ENCODE peak calls at places on chromosomes 3 and 15, in four cellular contexts. I, T, R and E are unnamed samples.

GRCh38 chr3:117404756-117405155 is 695.2 kb downstream of the TUSC7 start:
- DNase-seq in I (no peak), T (no peak), R (no peak), E (no peak)

GRCh38 chr3:147930417-147930816 is 521.3 kb downstream of the ZIC1 start:
- DNase-seq in I (no peak), T (no peak), R (no peak), E (no peak)

GRCh38 chr3:144821583-144821982 is 850.0 kb downstream of the DIPK2A start:
- DNase-seq in I (no peak), T (no peak), R (no peak), E (no peak)

GRCh38 chr3:76132154-76132470 is 346.8 kb upstream of the ZNF717 start:
- DNase-seq in I (no peak), T (no peak), R (no peak), E (no peak)

GRCh38 chr3:933311-933710 is 159.5 kb upstream of the CNTN6 start:
- DNase-seq in I (no peak), T (no peak), R (no peak), E (no peak)

GRCh38 chr15:51751687-51752683 is 588 bp downstream of the TMOD2 start:
- DNase-seq in I (no peak), T (no peak), R (peak), E (no peak)

GRCh38 chr15:72968531-72968922 is 83.7 kb upstream of the NEO1 start:
- DNase-seq in I (no peak), T (no peak), R (no peak), E (no peak)

GRCh38 chr3:178419078-178419477 is 117.2 kb upstream of the KCNMB2 start:
- DNase-seq in I (no peak), T (no peak), R (no peak), E (no peak)

GRCh38 chr3:61927332-61927731 is 366.0 kb downstream of the PTPRG start:
- DNase-seq in I (no peak), T (no peak), R (no peak), E (no peak)

GRCh38 chr3:46242120-46242519 is at the start of gene CCR3:
- DNase-seq in I (no peak), T (no peak), R (no peak), E (no peak)

GRCh38 chr15:73362900-73363299 is 5.9 kb downstream of the HCN4 start:
- DNase-seq in I (no peak), T (no peak), R (no peak), E (no peak)

GRCh38 chr3:39927479-39927878 is 118.1 kb downstream of the MYRIP start:
- DNase-seq in I (no peak), T (no peak), R (no peak), E (no peak)

GRCh38 chr3:2098398-2099027 is at the start of gene CNTN4:
- DNase-seq in I (no peak), T (no peak), R (no peak), E (peak)

GRCh38 chr3:194967126-194968117 is 281.7 kb downstream of the FAM43A start:
- DNase-seq in I (no peak), T (no peak), R (no peak), E (peak)

GRCh38 chr3:139677341-139678155 is at the start of gene NMNAT3:
- DNase-seq in I (peak), T (no peak), R (peak), E (peak)

GRCh38 chr3:55364426-55364825 is 122.7 kb downstream of the WNT5A start:
- DNase-seq in I (no peak), T (no peak), R (no peak), E (no peak)

GRCh38 chr15:61250613-61251012 is 21.5 kb upstream of the RORA start:
- DNase-seq in I (no peak), T (no peak), R (no peak), E (no peak)

GRCh38 chr3:186095584-186096061 is 13.3 kb downstream of the ETV5 start:
- DNase-seq in I (no peak), T (no peak), R (no peak), E (no peak)

GRCh38 chr3:11154953-11155325 is 646 bp downstream of the HRH1 start:
- DNase-seq in I (no peak), T (no peak), R (no peak), E (peak)

GRCh38 chr15:34437687-34438086 is at the start of gene GOLGA8A:
- DNase-seq in I (peak), T (peak), R (peak), E (peak)

GRCh38 chr15:62486041-62486440 is 321.0 kb upstream of the C2CD4B start:
- DNase-seq in I (no peak), T (no peak), R (no peak), E (no peak)

GRCh38 chr3:141280086-141280485 is 48.5 kb downstream of the PXYLP1 start:
- DNase-seq in I (no peak), T (no peak), R (no peak), E (no peak)

GRCh38 chr3:126304704-126305103 is 52.5 kb downstream of the KLF15 start:
- DNase-seq in I (no peak), T (no peak), R (no peak), E (no peak)

GRCh38 chr15:40310001-40310959 is 2.5 kb upstream of the PLCB2 start:
- DNase-seq in I (peak), T (peak), R (peak), E (peak)

GRCh38 chr15:83115410-83115809 is 8.0 kb downstream of the TM6SF1 start:
- DNase-seq in I (no peak), T (no peak), R (no peak), E (no peak)

GRCh38 chr3:186608624-186609215 is 4.1 kb upstream of the AHSG start:
- DNase-seq in I (no peak), T (no peak), R (no peak), E (no peak)

GRCh38 chr3:155339052-155339451 is 45.6 kb upstream of the STRIT1 start:
- DNase-seq in I (no peak), T (no peak), R (no peak), E (no peak)

GRCh38 chr3:54283470-54283869 is 161.1 kb downstream of the CACNA2D3 start:
- DNase-seq in I (no peak), T (no peak), R (no peak), E (no peak)

GRCh38 chr3:54600441-54601204 is 327.2 kb downstream of the LRTM1 start:
- DNase-seq in I (no peak), T (no peak), R (no peak), E (no peak)

GRCh38 chr15:52247032-52247431 is 48.6 kb downstream of the MYO5C start:
- DNase-seq in I (no peak), T (no peak), R (no peak), E (no peak)

GRCh38 chr3:30302027-30302426 is 304.4 kb upstream of the TGFBR2 start:
- DNase-seq in I (no peak), T (no peak), R (no peak), E (no peak)

GRCh38 chr3:25689226-25689625 is 24.5 kb upstream of the TOP2B start:
- DNase-seq in I (no peak), T (no peak), R (no peak), E (no peak)

GRCh38 chr3:100710355-100711198 is 1.3 kb downstream of the TFG start:
- DNase-seq in I (peak), T (peak), R (peak), E (peak)

GRCh38 chr3:126293370-126294082 is 63.7 kb downstream of the KLF15 start:
- DNase-seq in I (no peak), T (no peak), R (no peak), E (no peak)

GRCh38 chr3:106004137-106004600 is 135.4 kb upstream of the CBLB start:
- DNase-seq in I (no peak), T (no peak), R (peak), E (no peak)

GRCh38 chr15:89647191-89647851 is 7.9 kb downstream of the KIF7 start:
- DNase-seq in I (peak), T (no peak), R (peak), E (peak)

GRCh38 chr3:16514799-16515353 is 1.4 kb upstream of the RFTN1 start:
- DNase-seq in I (no peak), T (no peak), R (no peak), E (no peak)

DNA sequence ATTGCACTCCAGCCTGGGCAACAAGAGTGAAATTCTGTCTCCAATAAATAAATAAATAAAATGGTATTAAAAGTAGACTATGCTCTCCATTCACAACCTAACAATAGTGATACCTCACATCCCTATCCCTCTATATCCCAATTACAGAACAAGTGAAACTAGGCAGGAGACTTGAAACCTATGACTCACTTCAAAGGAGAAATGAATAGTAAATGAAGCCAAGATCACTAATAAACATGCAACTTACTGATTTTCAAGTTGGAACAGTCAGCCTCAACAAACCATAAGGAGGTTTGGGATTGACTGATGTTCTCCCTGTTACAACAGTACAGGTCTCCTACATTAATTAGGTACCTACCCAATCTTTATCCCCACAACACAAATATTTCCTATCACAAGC is 103.4 kb downstream of the GSK3B start:
- DNase-seq in I (no peak), T (no peak), R (no peak), E (no peak)
- TF ChIP-seq EGR1 in I (no peak), T (no peak), R (no peak), E (no peak)

GRCh38 chr3:53163459-53164387 is 2.7 kb downstream of the PRKCD start:
- DNase-seq in I (no peak), T (no peak), R (no peak), E (no peak)
- TF ChIP-seq EGR1 in I (no peak), T (no peak), R (no peak), E (no peak)

DNA sequence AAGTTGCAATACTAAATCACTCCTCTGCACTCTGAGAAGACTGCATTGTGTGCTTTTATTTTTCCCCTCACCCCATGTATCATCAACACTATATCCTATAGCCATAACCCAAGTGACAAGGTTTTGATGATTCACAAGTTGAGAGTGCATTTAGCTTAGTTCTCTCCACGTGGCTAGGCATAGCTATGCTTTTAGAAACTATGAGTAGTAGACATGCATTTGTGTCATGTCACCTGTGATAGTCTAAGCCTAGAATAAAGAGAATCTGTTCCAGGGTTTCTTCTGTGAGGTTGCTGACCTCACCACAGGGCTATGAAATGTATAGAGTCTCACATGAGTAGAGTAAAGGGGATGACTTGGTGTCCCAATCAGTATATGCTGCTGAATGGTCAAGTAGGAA is 206.4 kb downstream of the LSAMP start:
- DNase-seq in I (no peak), T (no peak), R (no peak), E (no peak)
- TF ChIP-seq EGR1 in I (no peak), T (no peak), R (no peak), E (no peak)

GRCh38 chr15:70526221-70526973 is 237.0 kb downstream of the UACA start:
- DNase-seq in I (peak), T (no peak), R (no peak), E (no peak)
- TF ChIP-seq EGR1 in I (peak), T (no peak), R (no peak), E (no peak)